ENCODE peak calls at places on chromosomes 12 and 14, in six cellular contexts. K, C, F, E, P and I are unnamed samples.
A peak's percentile ranks its signal among the peaks of the same experiment; 100 is the strongest.

GRCh38 chr12:93306636-93307035 is 71.1 kb upstream of the NUDT4 start:
- DNase-seq in K (no peak), P (no peak), C (no peak), F (no peak), E (no peak), I (no peak)

GRCh38 chr12:54001283-54002187 is 1.6 kb downstream of the HOXC9 start:
- DNase-seq in E (no peak), K (no peak), P (no peak), F (no peak), C (no peak), I (no peak)

GRCh38 chr12:82942521-82942920 is 255.8 kb downstream of the TMTC2 start:
- DNase-seq in E (no peak), P (no peak), K (no peak), C (no peak), F (no peak), I (no peak)

GRCh38 chr12:56188786-56189335 is 422 bp downstream of the SMARCC2 start:
- DNase-seq in K (no peak), P (no peak), C (no peak), E (no peak), F (peak; percentile 73), I (no peak)

GRCh38 chr14:50087350-50088116 is 28.8 kb downstream of the VCPKMT start:
- DNase-seq in F (no peak), P (no peak), K (no peak), C (no peak), E (no peak), I (no peak)

GRCh38 chr12:110317921-110318320 is 36.9 kb downstream of the ATP2A2 start:
- DNase-seq in P (peak; percentile 55), E (no peak), F (no peak), C (no peak), K (no peak), I (no peak)

GRCh38 chr14:102695172-102695569 is 82.1 kb upstream of the TRAF3 start:
- DNase-seq in P (no peak), C (no peak), E (no peak), F (no peak), K (no peak), I (no peak)

GRCh38 chr14:103854822-103855733 is 7.7 kb upstream of the PPP1R13B start:
- DNase-seq in K (no peak), P (peak; percentile 23), F (peak; percentile 78), E (no peak), C (no peak), I (peak; percentile 59)

GRCh38 chr12:95385246-95385645 is 88.7 kb upstream of the METAP2 start:
- DNase-seq in E (no peak), K (peak; percentile 67), C (no peak), P (peak; percentile 14), F (no peak), I (no peak)

GRCh38 chr12:77685112-77685511 is 145.6 kb upstream of the NAV3 start:
- DNase-seq in F (peak; percentile 52), E (peak; percentile 50), C (peak; percentile 27), P (peak; percentile 60), K (peak; percentile 89), I (peak; percentile 80)

GRCh38 chr12:85405781-85406522 is 125.9 kb downstream of the ALX1 start:
- DNase-seq in F (no peak), P (no peak), C (no peak), K (peak; percentile 64), E (no peak), I (no peak)

GRCh38 chr14:51073751-51074150 is 21.2 kb downstream of the TRIM9 start:
- DNase-seq in F (no peak), E (no peak), C (no peak), K (no peak), P (no peak), I (no peak)

GRCh38 chr14:99026471-99026870 is 245.5 kb downstream of the BCL11B start:
- DNase-seq in F (no peak), P (peak; percentile 11), E (no peak), K (no peak), C (peak; percentile 42), I (peak; percentile 9)

GRCh38 chr12:54592316-54592715 is 3.9 kb upstream of the PPP1R1A start:
- DNase-seq in C (no peak), P (peak; percentile 34), E (no peak), F (no peak), K (peak; percentile 25), I (no peak)

GRCh38 chr14:38357557-38357956 is 101.7 kb upstream of the CLEC14A start:
- DNase-seq in P (no peak), E (no peak), K (peak; percentile 90), F (no peak), C (no peak), I (peak; percentile 53)

GRCh38 chr12:32559434-32559833 is 119.7 kb upstream of the DNM1L start:
- DNase-seq in E (no peak), K (peak; percentile 60), F (no peak), C (no peak), P (no peak), I (no peak)
- H3K9ac ChIP-seq in E (no peak overlapping the region), K (no peak overlapping the region), F (no peak overlapping the region), C (no peak overlapping the region), P (no peak overlapping the region), I (no peak overlapping the region)

GRCh38 chr14:92556863-92557543 is 43.4 kb downstream of the RIN3 start:
- DNase-seq in P (no peak), C (no peak), F (no peak), K (no peak), E (no peak), I (no peak)

GRCh38 chr14:92558319-92558718 is 44.7 kb downstream of the RIN3 start:
- DNase-seq in K (no peak), F (no peak), P (no peak), C (no peak), E (no peak), I (no peak)

GRCh38 chr14:92555440-92556111 is 42.0 kb downstream of the RIN3 start:
- DNase-seq in E (no peak), P (no peak), C (no peak), K (no peak), F (no peak), I (no peak)

GRCh38 chr14:92556255-92556741 is 42.7 kb downstream of the RIN3 start:
- DNase-seq in E (no peak), F (no peak), P (no peak), C (no peak), K (no peak), I (no peak)

GRCh38 chr14:92557544-92557912 is 43.9 kb downstream of the RIN3 start:
- DNase-seq in C (no peak), F (no peak), K (no peak), P (no peak), E (no peak), I (no peak)
- H3K4me1 ChIP-seq in C (no peaks in the 10 kb centered on the region), F (no peaks in the 10 kb centered on the region), K (peaks cover 4% of the 10 kb centered on the region), P (no peaks in the 10 kb centered on the region), E (no peaks in the 10 kb centered on the region), I (no peaks in the 10 kb centered on the region)

GRCh38 chr12:75984577-75985182 is 46.9 kb downstream of the PHLDA1 start:
- DNase-seq in K (no peak), P (no peak), F (no peak), C (no peak), E (no peak), I (no peak)
- TF ChIP-seq CTCF in K (no peak), P (no peak), F (no peak), C (no peak), E (no peak), I (no peak)

GRCh38 chr14:69694730-69695663 is 71.9 kb upstream of the SRSF5 start:
- DNase-seq in F (no peak), K (no peak), P (peak; percentile 79), E (peak; percentile 23), C (no peak), I (no peak)
- H3K9ac ChIP-seq in F (no peak overlapping the region), K (no peak overlapping the region), P (peak overlapping the region; percentile 14), E (peak overlapping the region; percentile 83), C (no peak overlapping the region), I (no peak overlapping the region)

DNA sequence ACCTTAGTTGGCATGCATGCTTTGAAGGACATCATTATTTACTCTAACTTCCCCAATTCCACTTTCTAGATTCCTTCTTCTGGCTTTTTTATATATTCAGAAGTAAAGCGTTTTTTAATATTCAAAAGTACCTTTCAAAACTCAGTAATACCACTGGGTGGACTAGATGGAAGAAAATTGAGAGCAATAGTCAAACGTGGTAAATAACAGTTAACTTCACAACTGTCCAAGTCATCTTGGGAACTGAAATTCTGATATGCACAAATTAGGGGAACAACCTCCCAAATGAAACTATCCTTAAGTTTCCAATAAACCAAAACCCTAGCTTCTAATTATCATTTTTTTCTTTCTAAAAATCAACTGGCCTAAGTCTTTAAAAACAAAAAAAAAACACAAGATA is 9.0 kb downstream of the SINHCAF start:
- DNase-seq in E (no peak), P (no peak), C (no peak), F (no peak), K (no peak), I (no peak)
- H3K4me1 ChIP-seq in E (no peaks in the 10 kb centered on the region), P (peaks cover 14% of the 10 kb centered on the region), C (peaks cover 54% of the 10 kb centered on the region), F (peaks cover 9% of the 10 kb centered on the region), K (no peaks in the 10 kb centered on the region), I (peaks cover 33% of the 10 kb centered on the region)

GRCh38 chr12:86950043-86950838 is 694.0 kb upstream of the MGAT4C start:
- DNase-seq in P (no peak), C (no peak), F (no peak), K (peak; percentile 11), E (no peak), I (no peak)
- TF ChIP-seq CTCF in P (no peak), C (no peak), F (no peak), K (no peak), E (no peak), I (no peak)

DNA sequence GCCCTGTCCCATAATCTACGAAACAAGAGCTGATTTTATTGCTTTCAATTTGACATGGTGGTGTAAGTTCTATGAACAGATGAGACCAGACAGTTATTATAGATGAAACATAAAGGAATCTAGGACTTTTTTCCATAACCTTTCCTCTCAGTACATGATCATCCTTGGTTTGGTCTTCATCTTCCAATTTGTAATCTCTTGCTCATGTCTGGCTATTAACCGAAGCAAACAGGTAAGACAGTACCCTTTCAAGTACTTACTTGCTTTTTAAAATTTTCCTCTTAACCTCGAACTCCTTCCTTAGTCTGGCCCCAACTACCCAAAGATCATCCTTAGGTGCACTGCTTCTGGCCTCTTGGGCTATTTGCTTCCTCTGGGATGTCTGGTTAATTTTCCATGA is 1.2 kb downstream of the TSPAN31 start:
- DNase-seq in E (no peak), K (no peak), P (no peak), C (no peak), F (no peak), I (no peak)
- H3K9ac ChIP-seq in E (no peak overlapping the region), K (no peak overlapping the region), P (no peak overlapping the region), C (peak overlapping the region; percentile 65), F (no peak overlapping the region), I (no peak overlapping the region)

GRCh38 chr12:79678306-79678705 is 12.5 kb downstream of the PAWR start:
- DNase-seq in C (no peak), E (peak; percentile 52), F (no peak), P (peak; percentile 66), K (no peak), I (peak; percentile 35)

GRCh38 chr12:79682593-79682992 is 8.2 kb downstream of the PAWR start:
- DNase-seq in E (no peak), F (no peak), P (no peak), K (no peak), C (no peak), I (no peak)

GRCh38 chr12:79680051-79680450 is 10.7 kb downstream of the PAWR start:
- DNase-seq in P (no peak), K (no peak), C (no peak), F (no peak), E (no peak), I (no peak)

GRCh38 chr12:79677667-79678066 is 13.1 kb downstream of the PAWR start:
- DNase-seq in C (no peak), P (no peak), K (no peak), F (no peak), E (no peak), I (no peak)

GRCh38 chr12:79681008-79681590 is 9.7 kb downstream of the PAWR start:
- DNase-seq in F (no peak), E (no peak), P (peak; percentile 79), K (peak; percentile 56), C (no peak), I (peak; percentile 80)
- H3K4me1 ChIP-seq in F (no peaks in the 10 kb centered on the region), E (no peaks in the 10 kb centered on the region), P (peaks cover 46% of the 10 kb centered on the region), K (no peaks in the 10 kb centered on the region), C (no peaks in the 10 kb centered on the region), I (peaks cover 58% of the 10 kb centered on the region)